ENCODE peak calls at places on chromosome 1, in five cellular contexts. E is H1, F is H9, T is neuronal stem cell, C is trophoblast cell. L is an unnamed sample.

GRCh38 chr1:183276386-183276785 is 90.3 kb downstream of the LAMC2 start:
- DNase-seq in E (no peak), F (peak; percentile 10), T (no peak), C (peak; percentile 99), L (peak; percentile 43)

GRCh38 chr1:202164271-202165037 is 4.1 kb upstream of the PTPN7 start:
- DNase-seq in E (no peak), F (no peak), T (no peak), C (no peak), L (no peak)

GRCh38 chr1:53332188-53332564 is 4.3 kb upstream of the LRP8 start:
- DNase-seq in E (peak; percentile 26), F (no peak), T (no peak), C (no peak), L (no peak)

GRCh38 chr1:172219966-172220365 is 200.5 kb upstream of the C1orf105 start:
- DNase-seq in E (no peak), F (no peak), T (no peak), C (no peak), L (no peak)

GRCh38 chr1:110385369-110385768 is 5.5 kb downstream of the SLC16A4 start:
- DNase-seq in E (no peak), F (no peak), T (no peak), C (no peak), L (no peak)

GRCh38 chr1:207810606-207811295 is 58.9 kb downstream of the CD46 start:
- DNase-seq in E (peak; percentile 29), F (no peak), T (no peak), C (no peak), L (no peak)

GRCh38 chr1:214076341-214077035 is 88.7 kb downstream of the PROX1 start:
- DNase-seq in E (no peak), F (no peak), T (no peak), C (no peak), L (no peak)

GRCh38 chr1:198253668-198254067 is 96.9 kb downstream of the NEK7 start:
- DNase-seq in E (no peak), F (no peak), T (no peak), C (peak; percentile 25), L (peak; percentile 67)

GRCh38 chr1:119159096-119159495 is 18.6 kb upstream of the WARS2 start:
- DNase-seq in E (no peak), F (no peak), T (no peak), C (no peak), L (peak; percentile 31)

GRCh38 chr1:43430831-43431230 is 22.9 kb downstream of the HYI start:
- DNase-seq in E (no peak), F (no peak), T (no peak), C (no peak), L (no peak)

GRCh38 chr1:10671551-10672375 is 124.7 kb downstream of the CASZ1 start:
- DNase-seq in E (no peak), F (no peak), T (no peak), C (no peak), L (no peak)

GRCh38 chr1:59396387-59396786 is 99.5 kb downstream of the FGGY start:
- DNase-seq in E (no peak), F (no peak), T (no peak), C (no peak), L (no peak)

GRCh38 chr1:76033800-76034475 is 40.6 kb upstream of the ST6GALNAC3 start:
- DNase-seq in E (no peak), F (no peak), T (no peak), C (no peak), L (no peak)

DNA sequence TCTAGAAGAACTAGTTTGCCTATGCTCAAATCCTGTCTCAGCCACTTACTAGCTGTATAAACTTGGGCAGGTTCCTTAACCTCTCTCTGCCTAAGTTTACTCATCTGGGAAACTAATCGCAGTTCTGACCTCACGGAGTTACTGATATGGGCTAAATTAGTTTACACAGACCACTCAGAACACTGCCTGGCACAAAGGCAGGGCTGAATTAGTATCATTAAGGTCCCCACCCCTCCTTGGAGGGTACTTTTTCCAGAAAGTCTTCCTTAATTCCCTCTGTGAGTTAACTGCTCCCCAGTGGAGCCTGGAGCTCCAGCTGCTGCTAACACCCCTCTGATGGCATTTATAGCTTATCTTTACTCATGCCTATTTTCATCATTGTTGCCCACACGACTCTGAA is 40.3 kb downstream of the SSBP3 start:
- DNase-seq in E (no peak), F (no peak), T (no peak), C (no peak), L (no peak)
- H2BK12ac ChIP-seq in E (peak overlapping the region; percentile 82), F (no peak overlapping the region), T (no peak overlapping the region), C (no peak overlapping the region), L (no peak overlapping the region)

GRCh38 chr1:87765686-87766085 is 437.0 kb downstream of the LMO4 start:
- DNase-seq in E (no peak), F (no peak), T (no peak), C (no peak), L (peak; percentile 51)
- H4K8ac ChIP-seq in E (no peak overlapping the region), F (no peak overlapping the region), T (no peak overlapping the region), C (no peak overlapping the region), L (no peak overlapping the region)

GRCh38 chr1:17858027-17858426 is 102.9 kb downstream of the ACTL8 start:
- DNase-seq in E (no peak), F (no peak), T (no peak), C (no peak), L (no peak)
- H2BK12ac ChIP-seq in E (no peak overlapping the region), F (no peak overlapping the region), T (no peak overlapping the region), C (no peak overlapping the region), L (no peak overlapping the region)

DNA sequence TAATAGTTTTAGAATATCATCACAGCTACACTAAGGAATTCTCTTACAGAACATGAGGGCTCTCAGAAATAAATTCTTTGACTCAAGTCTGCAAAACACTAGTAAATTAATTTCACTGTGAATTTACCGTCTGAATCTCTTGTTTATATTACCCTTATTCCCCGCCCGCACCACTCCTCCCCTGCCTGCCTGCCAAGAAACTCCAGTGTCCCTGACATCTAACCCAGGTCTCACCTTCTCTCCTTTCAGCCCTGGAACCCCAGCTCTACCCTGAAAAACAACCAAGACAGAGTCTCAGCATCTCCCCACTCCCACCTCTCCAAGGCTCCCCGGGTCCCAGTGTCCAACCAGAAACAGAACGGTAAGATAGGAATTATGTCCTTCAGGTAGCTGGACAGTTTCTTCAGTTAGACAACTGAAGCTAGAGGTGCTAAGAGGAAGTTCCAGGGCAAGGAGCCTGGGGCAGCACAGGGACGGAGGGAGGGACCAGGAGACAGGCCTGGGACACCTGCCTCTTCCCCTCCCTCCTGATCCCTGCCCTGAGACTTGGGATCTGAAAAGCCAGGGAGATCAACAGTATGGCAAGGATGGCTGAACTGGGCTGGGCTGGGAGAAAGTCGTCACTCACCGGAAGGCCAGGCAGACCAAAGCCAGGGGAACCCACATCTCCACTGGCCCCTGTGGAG is 15.4 kb downstream of the COL16A1 start:
- DNase-seq in E (no peak), F (no peak), T (no peak), C (no peak), L (no peak)
- H4K8ac ChIP-seq in E (no peak overlapping the region), F (no peak overlapping the region), T (no peak overlapping the region), C (no peak overlapping the region), L (no peak overlapping the region)

DNA sequence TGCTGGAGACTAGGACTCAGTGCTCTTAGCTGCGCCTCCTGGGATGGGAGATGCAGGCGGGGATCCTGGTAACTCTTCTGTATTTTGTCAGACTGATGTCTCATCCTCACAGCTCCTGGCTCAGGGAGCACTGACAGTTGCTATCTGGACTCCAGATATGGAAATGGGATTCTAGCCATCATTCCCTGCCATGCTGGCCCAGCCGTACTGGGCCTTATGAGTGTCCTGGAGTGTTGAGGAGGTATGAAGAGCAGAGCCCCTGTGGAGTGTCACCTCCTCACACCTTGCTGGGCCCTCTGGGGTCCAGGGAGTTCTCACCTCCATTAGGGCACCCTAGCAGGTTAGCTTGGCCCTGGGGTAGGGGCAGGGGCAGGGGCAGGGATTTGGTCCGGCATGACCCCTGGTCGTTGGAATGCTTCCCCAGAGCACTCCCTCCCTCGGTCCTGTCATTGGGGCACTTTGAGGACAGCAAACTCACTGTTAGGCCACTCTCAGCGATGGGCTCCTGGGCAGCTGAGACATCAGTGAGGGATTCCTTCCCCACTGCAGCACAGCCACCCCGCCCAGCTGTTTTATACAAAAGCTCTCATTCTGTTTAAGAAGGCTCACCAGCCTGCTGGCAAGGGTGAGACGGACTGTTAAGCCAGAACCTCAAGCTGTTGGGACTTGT is 86.8 kb upstream of the F3 start:
- DNase-seq in E (no peak), F (no peak), T (no peak), C (peak; percentile 30), L (no peak)
- H2BK12ac ChIP-seq in E (no peak overlapping the region), F (no peak overlapping the region), T (no peak overlapping the region), C (no peak overlapping the region), L (no peak overlapping the region)

GRCh38 chr1:234772345-234773147 is 162.6 kb upstream of the IRF2BP2 start:
- DNase-seq in E (no peak), F (peak; percentile 69), T (no peak), C (peak; percentile 98), L (peak; percentile 99)
- H4K8ac ChIP-seq in E (no peak overlapping the region), F (no peak overlapping the region), T (no peak overlapping the region), C (peak overlapping the region; percentile 59), L (peak overlapping the region; percentile 45)

DNA sequence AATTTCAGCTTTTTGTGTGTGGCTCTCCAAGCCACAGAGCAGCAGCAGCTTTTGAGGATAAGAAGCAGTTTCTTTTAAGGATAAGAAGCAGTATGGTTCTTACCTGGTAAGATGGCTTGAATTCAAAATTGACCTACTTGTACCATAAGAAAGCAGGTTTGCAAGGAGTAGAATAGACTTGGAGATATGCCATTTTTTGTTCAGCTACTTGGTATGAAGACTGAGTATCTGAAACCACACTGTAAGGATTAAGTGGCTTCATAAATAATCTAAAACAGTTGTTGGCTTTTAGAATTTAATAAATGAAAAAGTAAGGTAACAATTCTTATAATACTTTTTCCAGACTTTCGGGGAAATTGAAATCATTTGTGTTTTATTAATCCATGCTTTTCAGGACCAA is 74.2 kb downstream of the ATF6 start:
- DNase-seq in E (no peak), F (no peak), T (no peak), C (no peak), L (no peak)
- H2BK12ac ChIP-seq in E (no peak overlapping the region), F (no peak overlapping the region), T (no peak overlapping the region), C (no peak overlapping the region), L (no peak overlapping the region)

DNA sequence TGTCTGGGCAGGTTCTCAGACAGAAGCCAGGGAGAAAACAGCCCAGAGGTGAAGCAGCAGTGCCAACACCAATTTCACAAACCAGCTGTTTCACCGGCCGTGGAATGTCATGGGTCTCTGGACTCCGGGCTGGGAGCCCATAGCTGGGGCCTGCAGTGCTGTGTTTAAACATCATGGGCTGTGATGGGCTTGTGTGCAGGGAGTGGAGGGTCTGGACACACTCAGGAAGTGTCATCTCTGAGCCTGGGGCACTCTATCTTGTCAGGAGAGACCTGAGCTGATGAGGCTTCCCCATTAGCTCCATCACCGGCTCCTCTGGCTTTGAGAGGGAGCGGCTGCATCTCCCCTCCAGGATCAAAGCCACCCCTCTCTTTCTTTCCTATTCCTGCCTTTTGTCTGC is 173.6 kb upstream of the IGSF21 start:
- DNase-seq in E (no peak), F (no peak), T (no peak), C (no peak), L (no peak)
- H4K8ac ChIP-seq in E (peak overlapping the region; percentile 59), F (no peak overlapping the region), T (no peak overlapping the region), C (no peak overlapping the region), L (no peak overlapping the region)

L was measured in mesenchymal stem cell.